ENCODE peak calls at places on chromosomes 1 and 21, in five cellular contexts. I, Q, D, E and N are unnamed samples.
A peak's percentile ranks its signal among the peaks of the same experiment; 100 is the strongest.

GRCh38 chr1:3249846-3250501 is 181.0 kb downstream of the PRDM16 start:
- DNase-seq in I (no peak), Q (no peak), D (no peak), E (peak; percentile 39), N (no peak)

GRCh38 chr1:10640079-10640578 is 156.3 kb downstream of the CASZ1 start:
- DNase-seq in I (peak; percentile 42), Q (no peak), D (no peak), E (no peak), N (no peak)

GRCh38 chr1:174131032-174131638 is 28.2 kb upstream of the RABGAP1L start:
- DNase-seq in I (no peak), Q (no peak), D (no peak), E (no peak), N (no peak)

GRCh38 chr1:86155061-86155806 is 1.3 kb downstream of the COL24A1 start:
- DNase-seq in I (peak; percentile 6), Q (no peak), D (no peak), E (no peak), N (no peak)

GRCh38 chr21:45971487-45972352 is 9.8 kb upstream of the COL6A1 start:
- DNase-seq in I (no peak), Q (no peak), D (no peak), E (no peak), N (no peak)

GRCh38 chr1:44014365-44015104 is 16.7 kb downstream of the SLC6A9 start:
- DNase-seq in I (no peak), Q (no peak), D (no peak), E (no peak), N (no peak)

GRCh38 chr1:40844079-40844478 is 18.1 kb downstream of the CITED4 start:
- DNase-seq in I (no peak), Q (no peak), D (no peak), E (no peak), N (no peak)

GRCh38 chr1:207825719-207826556 is 74.1 kb downstream of the CD46 start:
- DNase-seq in I (peak; percentile 55), Q (peak; percentile 98), D (no peak), E (peak; percentile 10), N (no peak)

GRCh38 chr1:18901952-18902522 is 318 bp downstream of the ALDH4A1 start:
- DNase-seq in I (no peak), Q (no peak), D (no peak), E (no peak), N (no peak)

GRCh38 chr1:2645776-2646175 is 13.0 kb upstream of the MMEL1 start:
- DNase-seq in I (no peak), Q (no peak), D (no peak), E (no peak), N (no peak)

GRCh38 chr21:32878654-32879053 is 107.1 kb upstream of the PAXBP1 start:
- DNase-seq in I (no peak), Q (no peak), D (no peak), E (no peak), N (no peak)

GRCh38 chr1:171817511-171818265 is 23.6 kb upstream of the DNM3 start:
- DNase-seq in I (no peak), Q (no peak), D (no peak), E (peak; percentile 30), N (peak; percentile 57)

GRCh38 chr21:38250991-38251418 is 5.8 kb upstream of the KCNJ15 start:
- DNase-seq in I (no peak), Q (no peak), D (no peak), E (no peak), N (no peak)

GRCh38 chr1:32907435-32907834 is 6.2 kb upstream of the TMEM54 start:
- DNase-seq in I (no peak), Q (no peak), D (no peak), E (no peak), N (no peak)

GRCh38 chr1:32494196-32494595 is 29.3 kb downstream of the ZBTB8B start:
- DNase-seq in I (no peak), Q (no peak), D (no peak), E (no peak), N (no peak)

GRCh38 chr1:167095368-167095767 is 1.5 kb downstream of the STYXL2 start:
- DNase-seq in I (no peak), Q (no peak), D (no peak), E (no peak), N (no peak)

GRCh38 chr1:183634429-183635065 is 1.0 kb downstream of the ARPC5 start:
- DNase-seq in I (no peak), Q (no peak), D (no peak), E (no peak), N (no peak)

GRCh38 chr1:183636334-183636682 is 725 bp upstream of the ARPC5 start:
- DNase-seq in I (peak; percentile 20), Q (no peak), D (no peak), E (peak; percentile 61), N (no peak)

GRCh38 chr1:183635112-183635605 is 424 bp downstream of the ARPC5 start:
- DNase-seq in I (peak; percentile 62), Q (no peak), D (no peak), E (no peak), N (no peak)

GRCh38 chr1:183636783-183637182 is 1.2 kb upstream of the ARPC5 start:
- DNase-seq in I (no peak), Q (no peak), D (no peak), E (no peak), N (no peak)

DNA sequence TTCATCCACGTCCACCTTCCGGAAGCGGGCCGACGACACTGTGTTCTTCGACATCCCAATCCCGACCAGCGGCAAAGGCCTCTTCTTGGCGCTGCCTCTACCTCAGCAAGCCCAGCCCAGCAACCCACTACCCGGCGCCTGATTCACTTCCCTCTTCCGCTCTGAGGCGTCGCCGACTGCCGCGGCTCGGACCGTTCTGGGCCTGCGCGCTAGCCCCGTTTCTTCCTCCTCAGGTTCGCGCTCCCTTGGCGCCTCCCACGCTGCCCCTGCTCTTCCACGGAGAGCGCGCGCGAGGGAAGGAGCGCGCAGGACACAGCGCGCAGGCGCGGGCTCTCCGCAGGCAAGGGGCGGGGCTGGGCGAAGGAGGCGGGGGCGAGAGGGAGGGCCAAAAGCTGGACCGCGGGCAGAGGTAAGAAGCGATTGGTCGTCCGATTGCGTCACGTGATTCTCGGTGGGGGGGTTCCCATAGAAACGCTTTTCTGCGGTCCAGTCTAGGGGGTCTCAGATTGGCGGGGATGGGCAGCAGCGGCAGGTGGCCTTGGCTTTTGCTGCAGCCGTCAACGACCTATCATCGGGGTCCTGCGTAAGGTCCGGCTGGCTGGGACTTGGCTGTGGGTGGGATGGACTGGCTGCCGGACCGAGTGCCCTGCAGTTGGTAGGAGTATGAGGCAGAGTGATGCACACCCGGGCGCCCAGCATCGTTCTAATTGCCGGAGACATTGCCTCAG is at the start of gene ARPC5:
- DNase-seq in I (peak; percentile 98), Q (peak; percentile 95), D (peak; percentile 85), E (peak; percentile 90), N (peak; percentile 92)
- TF ChIP-seq POLR2A in I (peak; percentile 95), Q (peak; percentile 93), D (no peak), E (peak; percentile 83), N (peak; percentile 86)

DNA sequence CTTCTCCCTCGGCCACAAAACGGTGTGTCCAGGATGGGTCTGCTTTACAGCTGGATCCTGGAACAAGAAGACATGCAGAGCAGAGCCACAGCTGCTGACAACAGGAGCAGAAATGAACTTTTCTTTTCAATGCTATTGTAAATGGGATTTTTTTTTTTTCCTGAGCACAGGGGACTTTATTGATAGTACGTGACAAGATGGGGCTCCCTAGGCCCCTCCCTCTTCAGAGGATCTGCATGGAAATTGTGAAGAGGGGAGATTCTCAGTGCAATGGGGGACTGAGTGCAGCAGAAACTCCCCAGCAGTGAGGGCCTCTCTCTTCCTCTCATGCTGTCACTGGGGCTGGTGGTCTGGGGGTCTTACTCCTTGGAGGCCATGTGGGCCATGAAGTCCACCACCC is 40.8 kb upstream of the CD2 start:
- DNase-seq in I (no peak), Q (no peak), D (no peak), E (no peak), N (no peak)
- TF ChIP-seq ZNF274 in I (no peak), Q (no peak), D (no peak), E (no peak), N (no peak)

GRCh38 chr1:111513410-111514020 is 10.1 kb upstream of the ADORA3 start:
- DNase-seq in I (no peak), Q (no peak), D (no peak), E (peak; percentile 39), N (no peak)

GRCh38 chr1:111515291-111516007 is 12.0 kb upstream of the ADORA3 start:
- DNase-seq in I (no peak), Q (no peak), D (no peak), E (no peak), N (no peak)

GRCh38 chr1:111512132-111512874 is 8.9 kb upstream of the ADORA3 start:
- DNase-seq in I (no peak), Q (no peak), D (no peak), E (no peak), N (no peak)

GRCh38 chr1:111517464-111518225 is 14.2 kb upstream of the ADORA3 start:
- DNase-seq in I (no peak), Q (no peak), D (no peak), E (no peak), N (no peak)

DNA sequence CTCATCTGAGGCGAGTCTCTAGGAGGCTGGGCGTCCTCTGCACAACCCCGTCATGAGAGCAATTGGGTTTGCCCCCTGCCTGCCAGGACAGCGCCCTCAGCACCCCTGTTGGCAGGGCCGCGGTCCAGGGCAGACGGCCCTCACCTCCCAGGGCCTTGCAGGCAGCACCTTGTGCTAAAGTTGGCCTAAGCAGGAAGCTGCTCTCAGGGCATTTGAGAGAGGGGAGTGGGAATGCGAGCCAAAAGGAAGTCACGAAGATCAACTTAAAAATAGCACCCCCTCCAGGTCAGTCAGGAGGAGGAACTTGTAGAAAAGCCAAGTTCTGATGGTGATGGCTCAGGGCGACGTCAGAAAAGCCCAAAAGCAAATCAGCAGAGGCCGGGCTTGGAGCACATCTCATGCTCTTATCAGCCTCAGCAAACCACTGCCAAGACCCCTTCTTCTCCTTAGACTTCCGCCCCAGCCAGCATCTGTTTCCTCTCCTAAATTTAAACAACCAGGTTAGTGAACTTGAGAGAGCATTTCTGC is 12.6 kb upstream of the ADORA3 start:
- DNase-seq in I (peak; percentile 56), Q (no peak), D (peak; percentile 17), E (no peak), N (no peak)
- TF ChIP-seq POLR2A in I (no peak), Q (no peak), D (no peak), E (no peak), N (no peak)

GRCh38 chr1:203555046-203555445 is 61.1 kb downstream of the OPTC start:
- DNase-seq in I (no peak), Q (no peak), D (no peak), E (no peak), N (no peak)
- TF ChIP-seq ZNF274 in I (no peak), Q (no peak), D (no peak), E (no peak), N (no peak)

GRCh38 chr1:191438979-191439378 is 719.3 kb upstream of the RGS18 start:
- DNase-seq in I (no peak), Q (no peak), D (no peak), E (no peak), N (no peak)
- TF ChIP-seq POLR2A in I (no peak), Q (no peak), D (no peak), E (no peak), N (no peak)